ENCODE peak calls at places on chromosomes 12 and 14, in four cellular contexts. B, Q, H and M are unnamed samples.

GRCh38 chr14:67483599-67484270 is 4.8 kb downstream of the TMEM229B start:
- DNase-seq in Q (no peak), H (no peak), B (no peak), M (no peak)

GRCh38 chr14:95037273-95037672 is 120.1 kb downstream of the DICER1 start:
- DNase-seq in B (no peak), H (no peak), Q (no peak), M (no peak)

GRCh38 chr14:26729851-26730250 is 132.0 kb upstream of the NOVA1 start:
- DNase-seq in B (no peak), Q (no peak), H (peak), M (no peak)

GRCh38 chr12:92030618-92031017 is 115.0 kb downstream of the BTG1 start:
- DNase-seq in H (peak), B (peak), Q (no peak), M (peak)

GRCh38 chr12:10186299-10186698 is 7.5 kb downstream of the TMEM52B start:
- DNase-seq in B (peak), H (no peak), Q (no peak), M (no peak)

GRCh38 chr12:16636435-16637055 is 30.6 kb upstream of the LMO3 start:
- DNase-seq in H (no peak), B (no peak), Q (no peak), M (no peak)

GRCh38 chr12:8742501-8742900 is 44.7 kb downstream of the RIMKLB start:
- DNase-seq in H (peak), Q (no peak), B (no peak), M (peak)

GRCh38 chr14:75636100-75636692 is 24.5 kb downstream of the ERG28 start:
- DNase-seq in Q (no peak), B (no peak), H (peak), M (peak)

GRCh38 chr14:85572845-85573244 is 42.9 kb downstream of the FLRT2 start:
- DNase-seq in Q (no peak), B (no peak), H (peak), M (peak)

GRCh38 chr12:68913682-68914081 is 19.3 kb downstream of the CPM start:
- DNase-seq in H (peak), B (no peak), Q (no peak), M (peak)

GRCh38 chr12:50268482-50268881 is 14.8 kb downstream of the LIMA1 start:
- DNase-seq in Q (no peak), B (no peak), H (no peak), M (no peak)

GRCh38 chr14:66405158-66405557 is 81.0 kb upstream of the CCDC196 start:
- DNase-seq in H (peak), B (peak), Q (no peak), M (no peak)

GRCh38 chr14:77485256-77485655 is 13.4 kb downstream of the ISM2 start:
- DNase-seq in Q (no peak), B (no peak), H (no peak), M (no peak)

GRCh38 chr12:56695327-56696101 is 7.4 kb upstream of the PTGES3 start:
- DNase-seq in B (no peak), H (peak), Q (no peak), M (no peak)

GRCh38 chr12:34607520-34608195 is 585.4 kb downstream of the ALG10 start:
- DNase-seq in Q (no peak), B (no peak), H (no peak), M (no peak)

GRCh38 chr14:21521526-21521925 is 4.6 kb downstream of the SALL2 start:
- DNase-seq in H (peak), B (no peak), Q (no peak), M (peak)

GRCh38 chr12:8145754-8146415 is 10.9 kb upstream of the ZNF705A start:
- DNase-seq in Q (peak), B (no peak), H (peak), M (peak)

GRCh38 chr12:111322336-111323250 is 46.3 kb downstream of the PHETA1 start:
- DNase-seq in H (no peak), B (no peak), Q (no peak), M (no peak)

GRCh38 chr12:118015944-118016343 is 559 bp upstream of the RFC5 start:
- DNase-seq in H (no peak), B (no peak), Q (no peak), M (no peak)

GRCh38 chr14:40129162-40129561 is 696.9 kb upstream of the FBXO33 start:
- DNase-seq in Q (no peak), B (no peak), H (no peak), M (no peak)

GRCh38 chr14:99273025-99273723 is 1.2 kb upstream of the BCL11B start:
- DNase-seq in Q (peak), H (no peak), B (peak), M (no peak)

GRCh38 chr14:32588448-32589320 is 259.6 kb downstream of the AKAP6 start:
- DNase-seq in H (peak), Q (no peak), B (peak), M (peak)

GRCh38 chr12:54055522-54055921 is 1.9 kb downstream of the HOXC4 start:
- DNase-seq in B (no peak), Q (no peak), H (no peak), M (no peak)

GRCh38 chr12:54054442-54055332 is 1.1 kb downstream of the HOXC4 start:
- DNase-seq in Q (no peak), B (no peak), H (no peak), M (no peak)

GRCh38 chr12:54051916-54052744 is 1.5 kb upstream of the HOXC4 start:
- DNase-seq in Q (no peak), H (peak), B (no peak), M (peak)

GRCh38 chr12:54052745-54053624 is 650 bp upstream of the HOXC4 start:
- DNase-seq in Q (no peak), B (peak), H (peak), M (peak)

DNA sequence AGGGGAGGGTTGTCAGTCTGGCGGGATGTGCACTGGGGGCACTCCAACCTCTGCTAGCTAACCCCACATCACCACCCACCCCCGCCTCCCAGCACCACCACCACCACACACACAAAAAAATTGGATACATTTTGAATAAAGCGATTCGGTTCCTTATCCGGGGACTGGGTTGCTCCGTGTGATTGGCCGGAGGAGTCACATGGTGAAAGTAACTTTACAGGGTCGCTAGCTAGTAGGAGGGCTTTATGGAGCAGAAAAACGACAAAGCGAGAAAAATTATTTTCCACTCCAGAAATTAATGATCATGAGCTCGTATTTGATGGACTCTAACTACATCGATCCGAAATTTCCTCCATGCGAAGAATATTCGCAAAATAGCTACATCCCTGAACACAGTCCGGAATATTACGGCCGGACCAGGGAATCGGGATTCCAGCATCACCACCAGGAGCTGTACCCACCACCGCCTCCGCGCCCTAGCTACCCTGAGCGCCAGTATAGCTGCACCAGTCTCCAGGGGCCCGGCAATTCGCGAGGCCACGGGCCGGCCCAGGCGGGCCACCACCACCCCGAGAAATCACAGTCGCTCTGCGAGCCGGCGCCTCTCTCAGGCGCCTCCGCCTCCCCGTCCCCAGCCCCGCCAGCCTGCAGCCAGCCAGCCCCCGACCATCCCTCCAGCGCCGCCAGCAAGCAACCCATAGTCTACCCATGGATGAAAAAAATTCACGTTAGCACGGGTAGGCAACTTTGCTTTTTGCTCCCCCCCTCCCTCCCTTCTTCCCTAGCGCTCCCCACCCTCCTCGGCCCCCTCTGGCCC is at the start of gene HOXC4:
- DNase-seq in H (peak), Q (no peak), B (no peak), M (no peak)
- H3K4me3 ChIP-seq in H (peak), Q (no peak), B (no peak), M (peak)

GRCh38 chr14:54348923-54349615 is 47.7 kb upstream of the CDKN3 start:
- DNase-seq in B (no peak), H (peak), Q (no peak), M (peak)
- TF ChIP-seq CTCF in B (no peak), H (no peak), Q (no peak), M (no peak)

GRCh38 chr14:104826858-104827172 is 25.9 kb downstream of the ZBTB42 start:
- DNase-seq in B (no peak), Q (peak), H (no peak), M (no peak)
- H3K4me3 ChIP-seq in B (no peak), Q (peak), H (peak), M (peak)

GRCh38 chr12:132214906-132215643 is 70.8 kb downstream of the NOC4L start:
- DNase-seq in H (no peak), Q (no peak), B (no peak), M (no peak)
- TF ChIP-seq CTCF in H (no peak), Q (peak), B (peak), M (no peak)